ENCODE peak calls at places on chromosome 4, in four cellular contexts. U, M, R and K are unnamed samples.

GRCh38 chr4:79212311-79212710 is 113.5 kb downstream of the NAA11 start:
- DNase-seq in U (no peak), R (no peak), M (no peak), K (no peak)

GRCh38 chr4:149441338-149441737 is 374.3 kb downstream of the IQCM start:
- DNase-seq in M (no peak), U (no peak), R (no peak), K (no peak)

GRCh38 chr4:138835833-138836521 is 179.6 kb upstream of the NOCT start:
- DNase-seq in R (no peak), U (no peak), M (no peak), K (no peak)

GRCh38 chr4:140686799-140687198 is 69.4 kb downstream of the TBC1D9 start:
- DNase-seq in R (no peak), M (no peak), U (no peak), K (no peak)

GRCh38 chr4:54723220-54723619 is 65.5 kb downstream of the KIT start:
- DNase-seq in M (no peak), R (no peak), U (no peak), K (no peak)

GRCh38 chr4:86924805-86925204 is 10.0 kb upstream of the AFF1 start:
- DNase-seq in U (no peak), M (no peak), R (no peak), K (no peak)

GRCh38 chr4:25320374-25321172 is 8.0 kb downstream of the ZCCHC4 start:
- DNase-seq in U (no peak), R (no peak), M (no peak), K (no peak)

GRCh38 chr4:17595471-17596005 is 18.5 kb downstream of the LAP3 start:
- DNase-seq in R (no peak), U (no peak), M (no peak), K (no peak)

GRCh38 chr4:15695240-15695699 is 7.6 kb upstream of the BST1 start:
- DNase-seq in M (no peak), U (no peak), R (no peak), K (no peak)

GRCh38 chr4:147157860-147158701 is 212.4 kb upstream of the TTC29 start:
- DNase-seq in R (no peak), M (no peak), U (peak; percentile 69), K (peak; percentile 27)

GRCh38 chr4:2402053-2402452 is 16.4 kb downstream of the ZFYVE28 start:
- DNase-seq in U (no peak), M (peak; percentile 68), R (peak; percentile 67), K (peak; percentile 96)

GRCh38 chr4:121462660-121463261 is 81.9 kb upstream of the QRFPR start:
- DNase-seq in U (no peak), M (peak; percentile 29), R (peak; percentile 46), K (peak; percentile 73)

DNA sequence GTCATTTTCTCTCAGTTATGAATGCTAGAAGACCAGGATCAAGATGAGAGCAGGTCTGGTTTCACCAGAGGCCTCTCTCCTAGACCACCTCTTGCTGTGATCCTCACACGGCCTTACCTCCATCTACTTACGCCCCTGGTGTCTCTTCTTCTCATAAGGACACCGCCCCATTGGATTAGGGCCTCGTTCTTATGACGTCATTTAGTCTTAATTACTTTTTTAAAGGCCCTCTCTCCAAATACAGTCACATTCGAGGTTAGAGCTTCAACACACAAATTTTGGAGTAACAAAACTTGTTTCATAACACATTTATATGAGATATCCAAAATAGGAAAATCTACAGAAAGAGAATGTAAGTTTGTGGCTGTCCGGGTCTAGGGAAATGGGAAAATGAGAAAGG is 391.0 kb upstream of the PITX2 start:
- DNase-seq in M (no peak), R (no peak), U (no peak), K (no peak)
- H3K27me3 ChIP-seq in M (no peaks in the 10 kb centered on the region), R (no peaks in the 10 kb centered on the region), U (no peaks in the 10 kb centered on the region), K (no peaks in the 10 kb centered on the region)

DNA sequence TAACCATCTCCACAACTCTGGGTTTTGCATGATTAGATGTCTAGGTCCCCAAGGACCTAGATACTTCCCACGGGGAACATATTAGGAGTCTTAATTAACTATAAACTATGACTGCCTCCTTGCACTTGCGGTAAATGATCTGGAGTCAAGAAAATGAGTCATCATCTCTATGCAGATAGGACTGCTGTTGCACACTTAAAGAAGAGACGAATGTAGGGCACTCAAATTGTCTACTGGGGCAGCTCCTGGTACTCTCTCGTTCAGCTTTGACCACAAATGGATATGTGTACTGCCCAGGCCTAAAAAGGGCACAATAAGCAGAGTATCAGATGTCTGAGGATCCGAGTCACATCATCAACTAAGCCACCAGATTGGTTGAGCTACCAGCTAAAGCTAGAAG is 1783.4 kb upstream of the AGA start:
- DNase-seq in M (no peak), U (no peak), R (no peak), K (no peak)
- H3K4me1 ChIP-seq in M (no peaks in the 10 kb centered on the region), U (no peaks in the 10 kb centered on the region), R (no peaks in the 10 kb centered on the region), K (no peaks in the 10 kb centered on the region)

GRCh38 chr4:26583865-26584652 is at the start of gene TBC1D19:
- DNase-seq in U (peak; percentile 97), R (peak; percentile 83), M (peak; percentile 83), K (peak; percentile 91)
- TF ChIP-seq POLR2A in U (no peak), R (peak; percentile 53), M (peak; percentile 40), K (no peak)

DNA sequence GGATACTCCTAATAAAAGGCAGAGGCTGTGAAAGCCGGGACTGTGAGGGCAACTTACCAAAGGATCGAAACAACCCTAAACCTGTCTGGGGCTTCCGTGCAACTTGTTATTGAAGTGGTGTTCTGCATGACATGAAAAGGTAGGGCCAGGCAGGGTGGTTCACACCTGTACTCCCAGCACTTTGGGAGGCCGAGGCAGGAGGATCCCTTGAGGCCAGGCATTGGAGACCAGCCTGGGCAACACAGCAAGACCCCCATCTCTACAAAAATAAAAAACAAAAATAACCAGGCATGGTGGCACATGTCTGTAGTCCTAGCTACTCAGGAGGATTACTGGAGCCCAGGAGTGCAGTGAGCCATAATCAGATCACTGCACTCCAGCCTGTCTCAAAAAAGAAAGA is 12.3 kb downstream of the CASP3 start:
- DNase-seq in M (no peak), R (no peak), U (no peak), K (no peak)
- H3K27me3 ChIP-seq in M (no peaks in the 10 kb centered on the region), R (no peaks in the 10 kb centered on the region), U (no peaks in the 10 kb centered on the region), K (no peaks in the 10 kb centered on the region)

GRCh38 chr4:26379837-26380236 is 59.0 kb downstream of the RBPJ start:
- DNase-seq in M (no peak), R (no peak), U (no peak), K (no peak)

GRCh38 chr4:26375589-26375988 is 54.8 kb downstream of the RBPJ start:
- DNase-seq in R (no peak), U (no peak), M (no peak), K (no peak)

GRCh38 chr4:26372525-26373172 is 51.8 kb downstream of the RBPJ start:
- DNase-seq in M (no peak), U (no peak), R (peak; percentile 19), K (no peak)

GRCh38 chr4:26380740-26381139 is 59.9 kb downstream of the RBPJ start:
- DNase-seq in U (no peak), R (no peak), M (no peak), K (no peak)

DNA sequence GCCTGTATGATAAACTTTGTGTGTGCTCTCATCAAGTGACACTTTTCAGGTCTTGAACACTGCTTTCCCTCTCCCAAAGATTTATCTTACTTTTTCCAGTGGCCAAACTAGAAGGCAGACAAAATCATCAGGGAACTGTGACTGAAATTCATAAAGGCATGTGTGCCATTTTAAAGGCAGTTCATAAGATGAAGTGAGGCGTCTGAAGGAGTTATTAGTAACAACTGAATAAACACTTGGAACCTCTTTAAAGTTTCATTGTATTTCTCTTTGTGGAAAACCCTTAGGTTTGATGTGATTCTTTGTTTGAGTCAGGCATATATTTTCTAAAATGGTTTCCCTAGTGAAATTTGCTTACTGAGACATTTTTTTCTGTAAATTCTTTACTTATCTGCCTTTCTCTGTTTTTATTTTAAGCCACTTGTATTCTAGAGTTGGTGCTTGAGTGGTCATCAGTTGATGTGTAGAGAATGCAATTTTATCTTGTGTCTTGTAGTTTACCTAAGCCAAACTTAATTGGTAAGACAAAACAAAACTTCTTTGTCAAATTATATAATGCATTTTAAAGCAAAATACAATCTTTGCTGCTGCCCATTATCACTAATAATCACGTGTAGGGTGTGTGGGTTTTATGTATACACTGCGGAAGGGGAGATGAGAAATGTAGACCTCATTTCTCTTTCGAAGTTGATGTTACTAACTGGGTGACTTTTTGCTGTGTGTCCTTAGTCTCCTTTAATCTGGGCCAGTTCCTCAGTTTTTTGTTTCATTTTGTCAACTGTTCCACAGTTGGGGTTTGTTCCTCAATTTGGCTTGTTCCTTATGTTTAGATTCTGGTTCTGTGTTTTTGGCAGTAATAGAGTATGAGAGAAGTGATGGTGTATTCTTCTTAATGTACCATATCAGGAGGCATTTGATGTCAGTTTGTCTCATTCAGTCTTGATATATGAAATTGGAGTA is 56.8 kb downstream of the RBPJ start:
- DNase-seq in U (no peak), M (no peak), R (no peak), K (no peak)
- H3K4me1 ChIP-seq in U (peaks cover 25% of the 10 kb centered on the region), M (peaks cover 5% of the 10 kb centered on the region), R (no peaks in the 10 kb centered on the region), K (no peaks in the 10 kb centered on the region)

DNA sequence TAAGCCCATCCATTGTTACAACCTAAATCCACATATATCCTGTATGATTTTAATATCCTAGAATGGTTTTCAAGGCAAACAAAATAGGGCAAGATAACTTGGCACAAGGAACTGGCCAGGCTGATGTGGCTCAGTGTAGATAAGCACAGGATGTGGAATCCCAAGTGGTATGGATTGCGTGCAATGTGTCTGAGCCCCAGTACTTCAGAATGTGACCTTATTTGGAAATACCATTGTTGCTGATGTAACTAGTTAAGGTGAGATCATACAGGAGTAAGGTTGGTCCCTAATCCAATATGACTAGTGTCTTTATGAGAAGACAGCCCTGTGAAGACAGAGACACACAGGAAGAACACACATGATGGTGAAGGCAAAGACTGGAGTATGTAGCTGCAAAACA is 72.4 kb downstream of the IL21 start:
- DNase-seq in R (no peak), U (no peak), M (no peak), K (no peak)
- TF ChIP-seq POLR2A in R (no peak), U (no peak), M (no peak), K (no peak)

DNA sequence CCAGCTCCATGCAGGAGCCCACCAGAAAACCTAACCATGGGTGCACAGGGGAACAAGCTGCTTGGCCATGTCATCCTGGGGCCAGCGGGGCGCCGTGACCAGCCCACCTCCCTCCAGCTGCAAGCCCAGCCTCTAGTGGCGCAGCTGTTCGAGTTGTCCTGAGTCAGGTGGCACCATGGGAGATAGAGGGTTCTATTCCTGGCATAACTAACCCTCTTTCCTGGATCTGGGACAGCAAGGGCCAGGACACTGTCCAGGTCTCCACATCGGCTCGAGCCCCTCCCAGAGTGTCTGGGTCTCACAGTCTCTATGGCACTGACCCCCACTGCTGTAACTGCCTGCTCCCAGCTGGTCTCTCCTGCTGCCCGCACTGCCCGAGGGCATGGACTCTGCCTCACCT is 16.7 kb downstream of the ABLIM2 start:
- DNase-seq in R (no peak), U (no peak), M (no peak), K (no peak)
- H3K27me3 ChIP-seq in R (no peaks in the 10 kb centered on the region), U (no peaks in the 10 kb centered on the region), M (no peaks in the 10 kb centered on the region), K (no peaks in the 10 kb centered on the region)

GRCh38 chr4:51909236-51909703 is 66.3 kb downstream of the DCUN1D4 start:
- DNase-seq in M (no peak), U (no peak), R (no peak), K (no peak)
- H3K4me1 ChIP-seq in M (no peaks in the 10 kb centered on the region), U (no peaks in the 10 kb centered on the region), R (no peaks in the 10 kb centered on the region), K (no peaks in the 10 kb centered on the region)